ENCODE peak calls at places on chromosomes 5 and 9, in nine cellular contexts. P is mammary epithelial cell, Y is GM23248, K is neural progenitor cell, F is stomach, T is astrocyte, O is breast epithelium, D is RWPE2, G is left ventricle myocardium inferior. B is an unnamed sample.
A peak's percentile ranks its signal among the peaks of the same experiment; 100 is the strongest.

GRCh38 chr5:174044855-174045254 is 651 bp upstream of the NSG2 start:
- DNase-seq in O (no peak), T (no peak), F (no peak), D (no peak), K (no peak), G (no peak), Y (no peak), P (no peak), B (no peak)

GRCh38 chr5:66987126-66987525 is 209.5 kb downstream of the CD180 start:
- DNase-seq in O (no peak), K (no peak), T (peak; percentile 35), P (no peak), F (no peak), G (no peak), D (no peak), Y (peak; percentile 69), B (no peak)

GRCh38 chr5:115888027-115888426 is 46.3 kb downstream of the AP3S1 start:
- DNase-seq in Y (peak; percentile 61), F (no peak), K (no peak), P (no peak), G (no peak), O (no peak), D (no peak), T (no peak), B (no peak)

GRCh38 chr9:108225371-108225905 is 630.3 kb downstream of the ACTL7B start:
- DNase-seq in P (no peak), Y (no peak), F (no peak), D (no peak), T (peak; percentile 8), K (no peak), O (no peak), G (no peak), B (no peak)

GRCh38 chr5:76994337-76994736 is 35.9 kb upstream of the AGGF1 start:
- DNase-seq in T (no peak), G (no peak), K (no peak), F (no peak), Y (no peak), P (no peak), D (no peak), O (no peak), B (no peak)

GRCh38 chr9:120971938-120972337 is 45.3 kb upstream of the TRAF1 start:
- DNase-seq in D (no peak), O (no peak), F (no peak), Y (no peak), T (no peak), G (no peak), K (no peak), P (no peak), B (no peak)

GRCh38 chr5:61949680-61950435 is 356.1 kb upstream of the KIF2A start:
- DNase-seq in F (no peak), O (no peak), T (no peak), K (no peak), Y (no peak), G (no peak), D (no peak), P (no peak), B (no peak)

GRCh38 chr5:151911011-151911410 is 13.6 kb downstream of the GLRA1 start:
- DNase-seq in D (no peak), P (peak; percentile 43), G (no peak), K (no peak), Y (no peak), O (no peak), T (no peak), F (no peak), B (no peak)

DNA sequence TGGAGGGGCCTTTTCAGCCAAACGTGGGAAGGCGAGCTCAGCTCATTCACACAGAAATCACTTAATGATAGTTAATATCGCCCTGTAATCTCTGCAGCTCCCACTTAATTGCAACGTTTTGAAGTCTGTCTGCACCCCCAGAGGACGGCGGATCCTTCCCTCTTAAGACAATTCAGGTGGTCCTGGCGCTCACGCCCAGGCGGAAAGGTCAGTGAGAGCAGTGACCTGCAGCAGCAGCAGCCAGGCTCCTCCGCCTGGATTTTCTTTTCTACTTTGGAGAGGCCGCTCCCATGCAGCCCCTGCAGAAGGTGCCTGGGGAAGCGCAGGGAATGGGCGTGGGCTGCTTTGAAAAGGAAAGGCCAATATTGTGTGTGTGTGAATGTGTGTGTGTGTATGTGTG is 400.9 kb upstream of the IRX1 start:
- DNase-seq in D (no peak), Y (no peak), O (no peak), F (no peak), P (no peak), T (no peak), K (peak; percentile 69), G (no peak), B (no peak)
- H3K27ac ChIP-seq in D (no peak overlapping the region), Y (no peak overlapping the region), O (no peak overlapping the region), F (no peak overlapping the region), P (no peak overlapping the region), T (no peak overlapping the region), K (no peak overlapping the region), G (no peak overlapping the region), B (no peak overlapping the region)

DNA sequence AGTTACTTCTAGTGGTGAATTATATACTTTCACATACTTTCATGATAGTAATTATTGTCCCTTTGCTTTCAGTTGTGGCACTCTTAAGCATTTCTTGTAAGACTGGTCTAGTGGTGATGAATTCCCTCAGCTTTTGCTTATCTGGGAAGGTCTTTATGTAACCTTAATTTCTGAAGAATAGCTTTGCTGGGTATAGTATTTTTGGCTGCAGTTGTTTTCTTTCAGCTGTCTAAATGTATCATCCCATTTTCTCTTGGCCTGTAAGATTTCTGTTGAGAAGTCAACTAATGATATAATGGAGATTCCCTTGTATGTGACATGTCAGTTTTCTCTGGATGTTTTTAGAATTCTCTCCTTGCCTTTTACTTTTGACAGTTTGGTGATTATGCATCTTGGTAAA is 41.0 kb downstream of the TMEM38B start:
- DNase-seq in K (no peak), D (no peak), T (no peak), Y (no peak), O (no peak), P (no peak), G (no peak), F (no peak), B (no peak)
- H3K4me1 ChIP-seq in K (no peaks in the 10 kb centered on the region), D (no peaks in the 10 kb centered on the region), T (no peaks in the 10 kb centered on the region), Y (no peaks in the 10 kb centered on the region), O (no peaks in the 10 kb centered on the region), P (no peaks in the 10 kb centered on the region), G (no peaks in the 10 kb centered on the region), F (no peaks in the 10 kb centered on the region), B (no peaks in the 10 kb centered on the region)

GRCh38 chr9:91795500-91796241 is 154.4 kb downstream of the ROR2 start:
- DNase-seq in G (no peak), T (no peak), D (no peak), Y (peak; percentile 58), F (no peak), P (peak; percentile 63), O (peak; percentile 45), K (no peak), B (no peak)
- H3K27ac ChIP-seq in G (no peak overlapping the region), T (no peak overlapping the region), D (no peak overlapping the region), Y (peak overlapping the region; percentile 38), F (peak overlapping the region; percentile 3), P (no peak overlapping the region), O (peak overlapping the region; percentile 25), K (no peak overlapping the region), B (no peak overlapping the region)

DNA sequence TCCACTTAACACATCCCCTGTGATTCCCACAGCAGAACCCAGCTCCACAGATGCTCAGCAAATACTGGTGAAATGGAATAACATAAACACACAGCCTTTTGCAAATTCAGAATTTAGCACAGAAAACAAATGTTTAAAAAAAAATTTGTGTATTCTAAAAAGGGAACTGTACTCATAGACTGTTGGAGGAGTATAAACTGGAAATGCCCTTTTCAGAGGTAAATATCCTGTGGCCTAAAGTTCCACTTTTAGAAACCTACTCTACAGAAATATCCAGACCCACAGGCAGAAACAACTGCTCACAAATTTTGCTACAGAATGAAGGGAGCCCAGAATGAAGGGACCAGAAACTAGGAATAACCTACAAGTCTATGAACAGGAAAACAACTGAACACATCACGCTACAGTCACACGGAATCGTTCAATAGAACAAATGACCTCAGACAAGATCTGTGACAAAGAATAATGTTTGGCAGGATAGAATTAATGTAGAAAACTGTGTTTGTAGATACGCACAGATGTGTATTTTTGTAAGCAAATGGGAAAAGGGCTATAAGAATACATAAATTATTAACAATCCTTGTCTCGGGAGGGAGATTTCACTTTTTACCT is 78.5 kb downstream of the SHB start:
- DNase-seq in O (no peak), G (no peak), K (no peak), F (no peak), T (no peak), Y (no peak), D (no peak), P (no peak), B (no peak)
- H3K4me1 ChIP-seq in O (no peaks in the 10 kb centered on the region), G (peaks cover 89% of the 10 kb centered on the region), K (no peaks in the 10 kb centered on the region), F (peaks cover 8% of the 10 kb centered on the region), T (peaks cover 21% of the 10 kb centered on the region), Y (peaks cover 12% of the 10 kb centered on the region), D (peaks cover 16% of the 10 kb centered on the region), P (no peaks in the 10 kb centered on the region), B (peaks cover 5% of the 10 kb centered on the region)

GRCh38 chr5:142016576-142016975 is 3.7 kb upstream of the GNPDA1 start:
- DNase-seq in T (no peak), G (no peak), Y (no peak), P (no peak), D (no peak), K (no peak), F (no peak), O (no peak), B (no peak)
- H3K27ac ChIP-seq in T (no peak overlapping the region), G (no peak overlapping the region), Y (peak overlapping the region; percentile 58), P (no peak overlapping the region), D (peak overlapping the region; percentile 68), K (no peak overlapping the region), F (no peak overlapping the region), O (no peak overlapping the region), B (no peak overlapping the region)

GRCh38 chr5:170482511-170482910 is 21.3 kb upstream of the KCNIP1 start:
- DNase-seq in K (no peak), G (no peak), T (no peak), Y (no peak), O (no peak), D (no peak), P (no peak), F (no peak), B (no peak)
- H3K4me1 ChIP-seq in K (no peaks in the 10 kb centered on the region), G (no peaks in the 10 kb centered on the region), T (peaks cover 15% of the 10 kb centered on the region), Y (peaks cover 6% of the 10 kb centered on the region), O (no peaks in the 10 kb centered on the region), D (peaks cover 7% of the 10 kb centered on the region), P (peaks cover 6% of the 10 kb centered on the region), F (no peaks in the 10 kb centered on the region), B (no peaks in the 10 kb centered on the region)

GRCh38 chr9:12696931-12697622 is 3.9 kb downstream of the TYRP1 start:
- DNase-seq in O (no peak), D (no peak), G (no peak), P (no peak), T (peak; percentile 76), F (no peak), K (no peak), Y (no peak), B (no peak)

GRCh38 chr9:12698986-12699385 is 5.8 kb downstream of the TYRP1 start:
- DNase-seq in P (no peak), F (no peak), K (no peak), Y (no peak), D (no peak), T (no peak), G (no peak), O (no peak), B (no peak)

GRCh38 chr9:12697719-12698118 is 4.5 kb downstream of the TYRP1 start:
- DNase-seq in T (peak; percentile 33), G (no peak), P (no peak), Y (peak; percentile 22), K (no peak), D (no peak), F (no peak), O (no peak), B (no peak)

GRCh38 chr9:12699529-12699928 is 6.3 kb downstream of the TYRP1 start:
- DNase-seq in Y (peak; percentile 47), O (no peak), F (no peak), K (no peak), T (peak; percentile 33), D (no peak), G (no peak), P (no peak), B (no peak)

GRCh38 chr9:12698293-12698692 is 5.1 kb downstream of the TYRP1 start:
- DNase-seq in O (no peak), F (no peak), D (no peak), K (no peak), G (no peak), Y (peak; percentile 55), P (no peak), T (peak; percentile 85), B (no peak)
- H3K27ac ChIP-seq in O (no peak overlapping the region), F (peak overlapping the region; percentile 18), D (no peak overlapping the region), K (no peak overlapping the region), G (peak overlapping the region; percentile 56), Y (no peak overlapping the region), P (no peak overlapping the region), T (no peak overlapping the region), B (no peak overlapping the region)